ENCODE peak calls at places on chromosomes 6 and 20, in ten cellular contexts. J is CD4-positive, alpha-beta T cell; E is D341Med; K is ELR; W is ascending aorta; Q is occipital lobe; M is T-helper 2 cell; D is activated effector memory CD4-positive, alpha-beta T cell treated with anti-CD3 and anti-CD28 coated beads, Interleukin-2, amount 50 U/mL, for 16 hours; P is activated CD4-positive, alpha-beta T cell treated with anti-CD3 and anti-CD28 coated beads, Interleukin-2, amount 50 U/mL, for 1 hour; N is EH. Z is an unnamed sample.

GRCh38 chr6:154754152-154754551 is 20.9 kb downstream of the SCAF8 start:
- DNase-seq in D (no peak), J (no peak), N (no peak), M (no peak), W (no peak), K (peak), P (no peak), Q (no peak), E (no peak), Z (no peak)

GRCh38 chr20:24648919-24649318 is 179.5 kb downstream of the SYNDIG1 start:
- DNase-seq in Q (no peak), W (no peak), M (no peak), J (no peak), N (no peak), P (no peak), K (no peak), D (no peak), E (no peak), Z (no peak)

GRCh38 chr20:16608265-16608636 is 35.0 kb upstream of the KIF16B start:
- DNase-seq in P (no peak), Q (peak), N (no peak), K (no peak), D (no peak), J (no peak), W (no peak), E (no peak), M (no peak), Z (no peak)

GRCh38 chr20:14264869-14265268 is 72.5 kb downstream of the FLRT3 start:
- DNase-seq in M (no peak), N (peak), Q (no peak), J (no peak), W (no peak), D (no peak), K (peak), P (no peak), E (peak), Z (no peak)

GRCh38 chr6:124823240-124824105 is 138.8 kb upstream of the RNF217 start:
- DNase-seq in J (no peak), P (no peak), K (no peak), D (no peak), E (no peak), Q (no peak), N (no peak), M (no peak), W (no peak), Z (no peak)

GRCh38 chr6:42338573-42339218 is 113.0 kb downstream of the TRERF1 start:
- DNase-seq in P (no peak), E (no peak), M (no peak), D (no peak), W (no peak), J (no peak), K (peak), N (peak), Q (no peak), Z (no peak)

GRCh38 chr6:80938131-80938530 is 814.4 kb downstream of the TENT5A start:
- DNase-seq in K (no peak), P (no peak), D (no peak), Q (no peak), J (no peak), N (peak), M (no peak), E (no peak), W (no peak), Z (no peak)

GRCh38 chr20:63156221-63156671 is 59.7 kb downstream of the YTHDF1 start:
- DNase-seq in K (peak), D (no peak), E (peak), P (no peak), Q (no peak), J (no peak), W (no peak), M (no peak), N (no peak), Z (peak)

GRCh38 chr6:11354019-11354418 is 121.6 kb upstream of the NEDD9 start:
- DNase-seq in D (peak), J (peak), Q (peak), E (no peak), W (peak), N (peak), P (peak), M (no peak), K (no peak), Z (no peak)

GRCh38 chr6:10520468-10520867 is 683 bp upstream of the GCNT2 start:
- DNase-seq in W (no peak), K (peak), P (no peak), D (no peak), E (no peak), N (peak), Q (no peak), J (no peak), M (no peak), Z (no peak)

GRCh38 chr6:55033021-55033546 is 141.2 kb upstream of the HCRTR2 start:
- DNase-seq in M (no peak), P (no peak), K (peak), D (no peak), N (peak), Q (no peak), W (no peak), J (no peak), E (no peak), Z (no peak)

GRCh38 chr6:33974471-33974870 is 170.7 kb upstream of the MLN start:
- DNase-seq in E (no peak), D (peak), Q (no peak), P (no peak), N (no peak), W (peak), J (no peak), M (no peak), K (no peak), Z (no peak)

GRCh38 chr6:146857960-146858308 is 259.2 kb downstream of the ADGB start:
- DNase-seq in P (no peak), E (peak), M (no peak), K (no peak), J (no peak), N (peak), D (no peak), W (no peak), Q (no peak), Z (no peak)

GRCh38 chr6:145008715-145009114 is 723.6 kb downstream of the UTRN start:
- DNase-seq in Q (no peak), J (no peak), D (no peak), M (no peak), K (no peak), W (no peak), P (no peak), N (no peak), E (no peak), Z (no peak)

GRCh38 chr6:56528412-56528841 is 114.3 kb downstream of the DST start:
- DNase-seq in J (no peak), D (no peak), M (no peak), E (no peak), Q (no peak), N (peak), W (no peak), P (no peak), K (peak), Z (no peak)

GRCh38 chr20:208937-209566 is 18.0 kb upstream of the DEFB129 start:
- DNase-seq in D (no peak), E (peak), K (peak), W (no peak), N (peak), P (no peak), J (no peak), Q (no peak), M (no peak), Z (no peak)

GRCh38 chr6:134303903-134304302 is 14.0 kb downstream of the SGK1 start:
- DNase-seq in M (no peak), D (no peak), E (no peak), Q (no peak), P (no peak), W (no peak), J (no peak), K (no peak), N (no peak), Z (no peak)

Z was measured in kidney.